ENCODE peak calls at places on chromosomes 16 and 17, in four cellular contexts. C, L, Q and X are unnamed samples.

GRCh38 chr16:22694887-22695382 is 119.0 kb upstream of the HS3ST2 start:
- DNase-seq in C (no peak), L (no peak), Q (no peak), X (no peak)

GRCh38 chr17:45284176-45285140 is 22.6 kb upstream of the SPATA32 start:
- DNase-seq in C (no peak), L (no peak), Q (no peak), X (no peak)

GRCh38 chr16:86777098-86777946 is 199.0 kb downstream of the FOXL1 start:
- DNase-seq in C (no peak), L (no peak), Q (no peak), X (no peak)

GRCh38 chr17:35793257-35793656 is 2.2 kb downstream of the MMP28 start:
- DNase-seq in C (no peak), L (no peak), Q (no peak), X (no peak)

GRCh38 chr16:47643610-47644009 is 182.5 kb downstream of the PHKB start:
- DNase-seq in C (no peak), L (no peak), Q (no peak), X (no peak)

GRCh38 chr16:11051430-11052079 is 107.2 kb downstream of the CLEC16A start:
- DNase-seq in C (no peak), L (no peak), Q (no peak), X (no peak)

GRCh38 chr16:23848958-23849357 is 13.2 kb downstream of the PRKCB start:
- DNase-seq in C (no peak), L (no peak), Q (no peak), X (no peak)

GRCh38 chr16:66695935-66696668 is 441 bp downstream of the CMTM4 start:
- DNase-seq in C (no peak), L (peak), Q (no peak), X (no peak)

GRCh38 chr17:71631483-71631882 is 489.3 kb upstream of the SOX9 start:
- DNase-seq in C (no peak), L (no peak), Q (no peak), X (peak)

GRCh38 chr16:11016993-11017392 is 72.6 kb downstream of the CLEC16A start:
- DNase-seq in C (no peak), L (peak), Q (peak), X (peak)

GRCh38 chr17:17105976-17106375 is 63.7 kb downstream of the MPRIP start:
- DNase-seq in C (no peak), L (no peak), Q (no peak), X (no peak)

GRCh38 chr17:77734371-77735050 is 224.0 kb upstream of the TNRC6C start:
- DNase-seq in C (peak), L (peak), Q (peak), X (no peak)

GRCh38 chr16:11636172-11636721 is 32.0 kb upstream of the SNN start:
- DNase-seq in C (no peak), L (peak), Q (peak), X (no peak)

GRCh38 chr16:2329532-2329931 is 11.0 kb downstream of the ABCA3 start:
- DNase-seq in C (no peak), L (no peak), Q (no peak), X (no peak)

GRCh38 chr16:6903671-6904070 is 429.0 kb upstream of the RBFOX1 start:
- DNase-seq in C (no peak), L (no peak), Q (no peak), X (no peak)

GRCh38 chr17:64016248-64016784 is 4.1 kb downstream of the ICAM2 start:
- DNase-seq in C (peak), L (no peak), Q (no peak), X (no peak)

GRCh38 chr17:4738136-4739121 is 1.2 kb upstream of the ZMYND15 start:
- DNase-seq in C (no peak), L (no peak), Q (no peak), X (no peak)

GRCh38 chr17:70407501-70407900 is 238.2 kb downstream of the KCNJ2 start:
- DNase-seq in C (no peak), L (no peak), Q (no peak), X (no peak)

GRCh38 chr16:30899794-30900193 is 3.4 kb downstream of the CTF1 start:
- DNase-seq in C (no peak), L (no peak), Q (no peak), X (no peak)

GRCh38 chr16:69796285-69797118 is 34.4 kb downstream of the WWP2 start:
- DNase-seq in C (peak), L (peak), Q (peak), X (peak)

GRCh38 chr16:67287960-67288359 is 8.6 kb downstream of the PLEKHG4 start:
- DNase-seq in C (no peak), L (no peak), Q (no peak), X (no peak)

GRCh38 chr16:1677339-1677738 is 740 bp upstream of the JPT2 start:
- DNase-seq in C (no peak), L (peak), Q (no peak), X (no peak)

GRCh38 chr16:27760845-27761176 is 210.9 kb downstream of the KATNIP start:
- DNase-seq in C (no peak), L (no peak), Q (no peak), X (no peak)

GRCh38 chr17:80146121-80147034 is 550 bp downstream of the EIF4A3 start:
- DNase-seq in C (peak), L (peak), Q (no peak), X (no peak)

GRCh38 chr17:48627625-48628510 is 1.7 kb upstream of the HOXB9 start:
- DNase-seq in C (no peak), L (peak), Q (no peak), X (no peak)

GRCh38 chr16:56623637-56624036 is 1.9 kb upstream of the MT1E start:
- DNase-seq in C (no peak), L (no peak), Q (no peak), X (no peak)

GRCh38 chr17:39867891-39868553 is at the start of gene ZPBP2:
- DNase-seq in C (no peak), L (no peak), Q (no peak), X (no peak)

GRCh38 chr17:48646183-48647102 is 20.3 kb upstream of the HOXB9 start:
- DNase-seq in C (peak), L (peak), Q (no peak), X (peak)

GRCh38 chr17:7241783-7242716 is at the start of gene GABARAP:
- DNase-seq in C (peak), L (peak), Q (peak), X (peak)

GRCh38 chr16:52964290-52964689 is 88.4 kb downstream of the CHD9NB start:
- DNase-seq in C (no peak), L (no peak), Q (no peak), X (no peak)

GRCh38 chr17:979539-980405 is at the start of gene NXN:
- DNase-seq in C (peak), L (peak), Q (peak), X (no peak)

GRCh38 chr17:17892009-17892408 is 55.2 kb upstream of the SREBF1 start:
- DNase-seq in C (no peak), L (no peak), Q (no peak), X (no peak)

GRCh38 chr17:76131061-76131691 is 9.9 kb downstream of the FOXJ1 start:
- DNase-seq in C (no peak), L (no peak), Q (no peak), X (no peak)

GRCh38 chr16:78105517-78105916 is 6.1 kb downstream of the WWOX start:
- DNase-seq in C (no peak), L (no peak), Q (no peak), X (no peak)

GRCh38 chr17:78224226-78225087 is 7.0 kb upstream of the TMEM235 start:
- DNase-seq in C (peak), L (no peak), Q (no peak), X (no peak)

GRCh38 chr17:61427567-61427966 is 24.7 kb upstream of the TBX4 start:
- DNase-seq in C (no peak), L (no peak), Q (no peak), X (no peak)

GRCh38 chr17:5355416-5356129 is 63.9 kb downstream of the NUP88 start:
- DNase-seq in C (no peak), L (no peak), Q (peak), X (no peak)

GRCh38 chr16:85613609-85614337 is 651 bp downstream of the GSE1 start:
- DNase-seq in C (peak), L (peak), Q (peak), X (no peak)

GRCh38 chr17:61362396-61362795 is 37.2 kb upstream of the TBX2 start:
- DNase-seq in C (no peak), L (no peak), Q (no peak), X (no peak)

GRCh38 chr17:50362661-50363060 is 10.3 kb downstream of the MRPL27 start:
- DNase-seq in C (no peak), L (no peak), Q (no peak), X (no peak)

DNA sequence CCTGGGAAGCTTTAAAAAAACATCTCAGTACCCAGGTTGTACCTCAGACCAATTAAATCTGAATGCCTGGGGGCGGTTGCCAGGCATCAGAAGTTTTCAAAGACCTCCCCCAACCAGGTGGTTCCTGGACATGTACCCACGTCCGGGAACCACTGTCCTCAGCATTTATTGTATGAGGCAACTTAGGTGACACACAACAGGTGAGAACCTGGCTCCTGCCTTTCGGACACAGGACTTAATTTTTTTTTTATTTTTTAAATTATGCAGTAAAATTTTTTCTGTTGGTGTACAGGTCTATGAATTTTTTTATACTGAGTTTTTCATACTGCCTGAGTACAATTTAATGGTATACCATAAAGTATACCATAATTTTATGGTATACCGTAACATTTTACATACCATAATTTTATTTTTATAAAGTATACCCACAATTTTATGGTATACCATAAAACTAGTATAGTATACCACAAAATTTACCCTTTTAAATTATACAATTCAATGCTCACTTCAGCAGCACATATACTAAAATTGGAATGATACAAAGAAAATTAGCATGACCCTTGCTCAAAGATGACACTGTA is 38.7 kb upstream of the DHX8 start:
- DNase-seq in C (no peak), L (no peak), Q (no peak), X (no peak)
- TF ChIP-seq RAD21 in C (no peak), L (no peak), Q (no peak), X (no peak)

GRCh38 chr16:9323170-9323569 is 231.7 kb downstream of the HAPSTR1 start:
- DNase-seq in C (no peak), L (no peak), Q (no peak), X (no peak)
- TF ChIP-seq ELF1 in C (no peak), L (no peak), Q (no peak), X (no peak)

DNA sequence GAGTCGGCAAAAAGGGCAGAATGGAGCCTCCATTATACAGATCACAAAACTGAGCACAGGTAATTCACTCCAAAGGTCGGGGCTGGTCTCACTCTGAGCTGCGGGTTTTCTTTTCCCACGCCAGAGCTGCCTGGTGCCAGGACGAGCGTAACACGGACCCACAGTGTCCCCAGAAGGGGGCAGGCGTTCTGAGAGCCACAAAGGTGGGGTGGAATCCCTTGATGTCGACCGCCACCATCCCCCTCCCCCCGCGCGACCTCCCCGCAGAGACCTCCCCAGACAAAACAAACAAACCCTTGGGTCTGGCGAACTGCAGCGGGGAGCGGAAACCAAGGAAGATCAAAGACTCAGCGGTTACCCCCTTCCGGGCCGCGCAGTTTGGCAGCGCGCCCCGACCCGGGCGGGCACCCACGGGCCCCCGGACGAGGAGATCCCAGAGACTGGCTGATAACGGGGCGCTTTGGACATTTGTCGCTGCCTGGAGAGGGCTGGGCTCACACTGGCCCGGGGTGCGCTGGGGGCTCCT is 793 bp upstream of the NKD1 start:
- DNase-seq in C (peak), L (peak), Q (peak), X (peak)
- TF ChIP-seq RAD21 in C (peak), L (no peak), Q (peak), X (no peak)

GRCh38 chr17:3575506-3575905 is 17.9 kb upstream of the TRPV3 start:
- DNase-seq in C (no peak), L (no peak), Q (no peak), X (no peak)
- TF ChIP-seq ELF1 in C (no peak), L (no peak), Q (no peak), X (no peak)

GRCh38 chr17:68972119-68972704 is 17.0 kb upstream of the ABCA8 start:
- DNase-seq in C (peak), L (peak), Q (peak), X (peak)
- TF ChIP-seq RAD21 in C (peak), L (peak), Q (peak), X (peak)

GRCh38 chr17:55584055-55584685 is 72.9 kb upstream of the SMIM36 start:
- DNase-seq in C (no peak), L (no peak), Q (no peak), X (no peak)

GRCh38 chr17:55577011-55577586 is 65.8 kb upstream of the SMIM36 start:
- DNase-seq in C (no peak), L (peak), Q (no peak), X (no peak)

GRCh38 chr17:55582910-55583309 is 71.7 kb upstream of the SMIM36 start:
- DNase-seq in C (no peak), L (no peak), Q (no peak), X (no peak)

GRCh38 chr17:55577687-55578086 is 66.4 kb upstream of the SMIM36 start:
- DNase-seq in C (no peak), L (no peak), Q (no peak), X (no peak)

DNA sequence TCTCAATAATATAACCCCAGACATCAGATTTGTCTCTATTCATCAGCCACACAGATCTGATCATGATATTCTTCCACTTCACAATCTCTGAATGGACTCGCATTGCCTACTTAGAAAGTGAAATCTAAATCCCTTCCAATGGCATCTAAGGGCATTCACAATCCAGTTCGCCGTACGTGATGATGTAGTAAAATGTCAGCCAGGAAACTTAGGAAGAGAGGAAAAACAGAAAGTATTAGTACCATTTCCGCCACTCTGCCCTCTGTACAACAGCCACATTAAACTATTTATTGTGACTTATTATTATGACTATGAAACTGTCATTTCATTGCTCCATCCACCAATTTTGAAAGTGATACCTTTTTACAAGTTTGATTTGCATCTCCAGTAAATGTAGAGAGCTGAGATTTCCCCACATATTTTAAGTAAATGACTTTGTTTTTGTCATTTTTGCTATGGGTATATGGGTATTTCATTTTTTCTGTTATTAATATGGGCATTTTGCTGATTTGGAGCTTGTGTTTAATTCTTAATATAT is 69.4 kb upstream of the SMIM36 start:
- DNase-seq in C (no peak), L (no peak), Q (no peak), X (no peak)
- TF ChIP-seq ELF1 in C (no peak), L (no peak), Q (no peak), X (no peak)

GRCh38 chr16:17467923-17468540 is 2.7 kb downstream of the XYLT1 start:
- DNase-seq in C (peak), L (peak), Q (peak), X (no peak)
- TF ChIP-seq RAD21 in C (peak), L (peak), Q (no peak), X (peak)

DNA sequence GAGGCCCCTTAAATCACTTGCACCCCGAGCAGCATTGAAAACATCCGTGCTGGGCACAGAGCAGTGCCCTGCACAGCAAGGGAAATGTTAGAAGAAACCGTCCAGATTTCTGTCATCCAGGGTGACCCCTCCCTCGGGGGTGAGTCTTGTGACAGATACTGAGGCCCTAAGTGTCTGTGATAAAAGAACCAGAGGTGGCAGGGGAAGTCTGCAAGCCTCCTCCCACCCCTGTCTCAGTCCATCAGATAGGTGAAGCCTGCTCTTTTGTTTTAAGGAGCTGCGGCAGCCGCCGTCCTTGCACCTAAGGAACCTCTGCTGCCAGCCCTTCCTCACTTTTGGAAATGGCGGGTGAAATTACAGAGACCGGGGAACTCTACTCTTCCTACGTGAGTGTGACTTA is 845 bp upstream of the NAT9 start:
- DNase-seq in C (no peak), L (peak), Q (no peak), X (no peak)
- TF ChIP-seq ELF1 in C (no peak), L (no peak), Q (no peak), X (no peak)